ENCODE peak calls at places on chromosome 5, in six cellular contexts. A, Y, K, L, I and Q are unnamed samples.

GRCh38 chr5:118679123-118679940 is 309.0 kb downstream of the DTWD2 start:
- DNase-seq in A (no peak), Y (no peak), K (no peak), L (no peak), I (no peak), Q (no peak)

GRCh38 chr5:175820230-175820629 is 51.1 kb upstream of the CPLX2 start:
- DNase-seq in A (no peak), Y (no peak), K (no peak), L (no peak), I (no peak), Q (no peak)

GRCh38 chr5:172800088-172800551 is 29.1 kb upstream of the DUSP1 start:
- DNase-seq in A (no peak), Y (no peak), K (peak), L (no peak), I (no peak), Q (no peak)

GRCh38 chr5:138635268-138635667 is 60.1 kb upstream of the HSPA9 start:
- DNase-seq in A (no peak), Y (no peak), K (no peak), L (no peak), I (no peak), Q (no peak)

GRCh38 chr5:54889826-54890225 is 95.6 kb downstream of the ESM1 start:
- DNase-seq in A (no peak), Y (no peak), K (no peak), L (peak), I (no peak), Q (no peak)

GRCh38 chr5:17216974-17217325 is 481 bp upstream of the BASP1 start:
- DNase-seq in A (peak), Y (no peak), K (peak), L (no peak), I (no peak), Q (no peak)

GRCh38 chr5:172678902-172679301 is 37.8 kb downstream of the NEURL1B start:
- DNase-seq in A (no peak), Y (no peak), K (no peak), L (no peak), I (no peak), Q (no peak)

GRCh38 chr5:178675922-178676321 is 49.1 kb upstream of the CLK4 start:
- DNase-seq in A (no peak), Y (no peak), K (no peak), L (no peak), I (no peak), Q (no peak)

GRCh38 chr5:90184764-90185163 is 224.8 kb downstream of the CETN3 start:
- DNase-seq in A (no peak), Y (no peak), K (no peak), L (no peak), I (no peak), Q (no peak)

GRCh38 chr5:161900981-161901380 is 53.1 kb downstream of the GABRA1 start:
- DNase-seq in A (no peak), Y (no peak), K (no peak), L (no peak), I (no peak), Q (no peak)

GRCh38 chr5:32174011-32174866 is at the start of gene GOLPH3:
- DNase-seq in A (peak), Y (no peak), K (peak), L (peak), I (peak), Q (peak)

GRCh38 chr5:57450991-57451876 is 31.4 kb downstream of the ACTBL2 start:
- DNase-seq in A (no peak), Y (no peak), K (no peak), L (peak), I (no peak), Q (no peak)

GRCh38 chr5:134079748-134080581 is 34.5 kb upstream of the TCF7 start:
- DNase-seq in A (no peak), Y (no peak), K (no peak), L (no peak), I (no peak), Q (no peak)

GRCh38 chr5:145014109-145014508 is 821.0 kb downstream of the PRELID2 start:
- DNase-seq in A (no peak), Y (no peak), K (no peak), L (no peak), I (no peak), Q (no peak)

GRCh38 chr5:154523104-154523503 is 45.1 kb upstream of the HAND1 start:
- DNase-seq in A (no peak), Y (no peak), K (no peak), L (no peak), I (no peak), Q (no peak)

GRCh38 chr5:154118832-154119442 is 71.6 kb upstream of the GALNT10 start:
- DNase-seq in A (no peak), Y (no peak), K (no peak), L (no peak), I (no peak), Q (no peak)

GRCh38 chr5:103119067-103119764 is 722 bp downstream of the GIN1 start:
- DNase-seq in A (no peak), Y (peak), K (no peak), L (no peak), I (no peak), Q (peak)

GRCh38 chr5:20972419-20972925 is 984.5 kb upstream of the CDH18 start:
- DNase-seq in A (peak), Y (no peak), K (peak), L (peak), I (no peak), Q (peak)

GRCh38 chr5:79143684-79144379 is 32.2 kb downstream of the BHMT start:
- DNase-seq in A (no peak), Y (no peak), K (no peak), L (no peak), I (peak), Q (no peak)

GRCh38 chr5:177186645-177187044 is 53.1 kb downstream of the NSD1 start:
- DNase-seq in A (no peak), Y (no peak), K (no peak), L (no peak), I (no peak), Q (no peak)

GRCh38 chr5:177552839-177553455 is 1.4 kb downstream of the FAM193B start:
- DNase-seq in A (no peak), Y (no peak), K (peak), L (no peak), I (no peak), Q (peak)

GRCh38 chr5:90169078-90169477 is 240.5 kb downstream of the CETN3 start:
- DNase-seq in A (no peak), Y (no peak), K (no peak), L (no peak), I (no peak), Q (no peak)

GRCh38 chr5:129771058-129771838 is 23.4 kb downstream of the MINAR2 start:
- DNase-seq in A (peak), Y (peak), K (peak), L (peak), I (peak), Q (peak)

GRCh38 chr5:58493136-58493535 is 1.9 kb downstream of the GAPT start:
- DNase-seq in A (no peak), Y (no peak), K (peak), L (no peak), I (no peak), Q (no peak)

GRCh38 chr5:135211083-135211790 is 177.2 kb upstream of the PITX1 start:
- DNase-seq in A (no peak), Y (no peak), K (no peak), L (no peak), I (no peak), Q (no peak)

GRCh38 chr5:14600846-14601245 is 19.3 kb downstream of the OTULINL start:
- DNase-seq in A (no peak), Y (no peak), K (no peak), L (no peak), I (no peak), Q (no peak)

GRCh38 chr5:103216137-103216536 is 42.4 kb upstream of the MACIR start:
- DNase-seq in A (no peak), Y (no peak), K (no peak), L (peak), I (no peak), Q (no peak)

GRCh38 chr5:32545102-32545847 is 40.1 kb upstream of the SUB1 start:
- DNase-seq in A (no peak), Y (peak), K (peak), L (no peak), I (no peak), Q (no peak)

GRCh38 chr5:140147460-140147859 is 21.7 kb downstream of the IGIP start:
- DNase-seq in A (no peak), Y (no peak), K (no peak), L (no peak), I (no peak), Q (no peak)

GRCh38 chr5:81700166-81700565 is 50.7 kb downstream of the SSBP2 start:
- DNase-seq in A (no peak), Y (no peak), K (no peak), L (no peak), I (no peak), Q (no peak)

GRCh38 chr5:54251981-54252380 is 58.4 kb downstream of the ARL15 start:
- DNase-seq in A (no peak), Y (no peak), K (no peak), L (no peak), I (no peak), Q (no peak)

GRCh38 chr5:4098226-4098625 is 502.6 kb downstream of the IRX1 start:
- DNase-seq in A (no peak), Y (no peak), K (no peak), L (no peak), I (no peak), Q (no peak)

GRCh38 chr5:170120576-170120975 is 14.9 kb downstream of the FOXI1 start:
- DNase-seq in A (no peak), Y (no peak), K (no peak), L (no peak), I (no peak), Q (no peak)

GRCh38 chr5:90473321-90474234 is 993 bp downstream of the MBLAC2 start:
- DNase-seq in A (peak), Y (no peak), K (peak), L (peak), I (peak), Q (peak)

GRCh38 chr5:158718738-158719505 is 380.8 kb downstream of the EBF1 start:
- DNase-seq in A (no peak), Y (no peak), K (peak), L (no peak), I (no peak), Q (no peak)

GRCh38 chr5:68224561-68225187 is 9.1 kb downstream of the PIK3R1 start:
- DNase-seq in A (no peak), Y (no peak), K (peak), L (no peak), I (no peak), Q (no peak)

GRCh38 chr5:118506453-118506852 is 481.9 kb downstream of the DTWD2 start:
- DNase-seq in A (no peak), Y (peak), K (peak), L (no peak), I (no peak), Q (no peak)

GRCh38 chr5:10563132-10563939 is 534 bp upstream of the ANKRD33B start:
- DNase-seq in A (peak), Y (no peak), K (peak), L (no peak), I (no peak), Q (no peak)

GRCh38 chr5:168128556-168128955 is 162.9 kb upstream of the WWC1 start:
- DNase-seq in A (no peak), Y (no peak), K (no peak), L (no peak), I (no peak), Q (no peak)

DNA sequence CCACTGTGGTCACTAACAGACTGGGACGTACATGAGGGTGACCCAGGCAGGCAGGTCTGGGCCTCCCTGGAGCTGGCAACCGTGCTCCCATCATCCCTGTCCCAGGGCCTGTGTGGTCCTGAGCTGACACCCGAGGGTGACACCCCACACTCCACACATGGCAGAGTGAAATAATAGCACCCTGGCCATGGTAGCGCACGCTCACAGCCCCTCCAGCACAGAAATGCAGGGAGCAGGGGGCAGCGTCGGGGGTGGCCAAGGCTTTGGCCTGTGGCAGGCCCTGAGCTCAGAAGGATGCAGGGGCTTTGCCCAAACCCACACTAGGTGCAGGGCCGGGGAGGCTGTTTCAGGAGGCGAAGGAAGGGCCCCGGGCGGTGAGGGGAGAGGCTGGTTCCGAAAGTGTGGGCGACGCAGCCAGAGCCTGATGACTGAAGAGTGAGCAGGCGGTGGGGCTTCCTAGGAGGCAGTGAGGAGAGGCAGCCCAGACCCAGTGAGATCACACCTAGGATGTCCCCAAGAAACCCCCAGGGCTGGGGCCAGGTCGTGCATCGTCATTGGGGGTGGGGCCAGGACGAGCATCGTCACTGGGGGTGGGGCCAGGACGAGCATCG is 12.9 kb downstream of the OR2V2 start:
- DNase-seq in A (peak), Y (no peak), K (no peak), L (no peak), I (peak), Q (no peak)
- TF ChIP-seq MYC in A (no peak), Y (no peak), K (no peak), L (no peak), I (no peak), Q (no peak)

DNA sequence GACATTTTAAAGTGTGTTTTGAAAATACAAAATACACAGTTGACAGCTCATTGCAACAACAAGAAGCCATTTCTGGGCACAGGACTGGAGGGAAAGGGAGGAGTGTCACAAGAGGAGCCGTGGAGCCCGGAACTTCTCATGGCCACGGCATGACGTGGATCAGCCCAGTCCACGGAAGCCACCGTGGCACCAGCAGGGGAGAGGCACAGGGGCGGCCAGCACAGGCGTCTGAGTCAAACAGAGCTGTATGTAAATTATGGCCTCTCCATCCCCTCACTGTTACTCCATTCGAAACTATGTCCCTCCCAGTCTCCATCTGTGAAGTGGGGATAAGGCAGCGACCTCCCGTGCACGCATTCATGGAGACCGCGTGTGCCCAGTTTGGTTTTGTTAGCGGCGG is 165.6 kb upstream of the IRX2 start:
- DNase-seq in A (no peak), Y (no peak), K (no peak), L (no peak), I (no peak), Q (no peak)
- TF ChIP-seq MYC in A (no peak), Y (no peak), K (no peak), L (no peak), I (no peak), Q (no peak)

GRCh38 chr5:115379622-115380344 is 83.3 kb upstream of the CCDC112 start:
- DNase-seq in A (no peak), Y (peak), K (no peak), L (no peak), I (no peak), Q (no peak)
- TF ChIP-seq MYC in A (no peak), Y (no peak), K (no peak), L (no peak), I (no peak), Q (no peak)

GRCh38 chr5:131682175-131682574 is 47.1 kb upstream of the RAPGEF6 start:
- DNase-seq in A (no peak), Y (no peak), K (no peak), L (no peak), I (no peak), Q (no peak)

GRCh38 chr5:131682824-131683223 is 47.8 kb upstream of the RAPGEF6 start:
- DNase-seq in A (no peak), Y (no peak), K (no peak), L (no peak), I (no peak), Q (no peak)

GRCh38 chr5:131684595-131684994 is 49.6 kb upstream of the RAPGEF6 start:
- DNase-seq in A (no peak), Y (no peak), K (no peak), L (no peak), I (no peak), Q (peak)

GRCh38 chr5:131684051-131684450 is 49.0 kb upstream of the RAPGEF6 start:
- DNase-seq in A (no peak), Y (no peak), K (no peak), L (no peak), I (no peak), Q (no peak)

GRCh38 chr5:131685514-131686171 is 50.6 kb upstream of the RAPGEF6 start:
- DNase-seq in A (no peak), Y (no peak), K (no peak), L (no peak), I (no peak), Q (no peak)
- TF ChIP-seq MYC in A (no peak), Y (no peak), K (no peak), L (no peak), I (no peak), Q (no peak)

GRCh38 chr5:36600847-36601527 is 5.4 kb upstream of the SLC1A3 start:
- DNase-seq in A (no peak), Y (no peak), K (no peak), L (no peak), I (no peak), Q (no peak)
- TF ChIP-seq MYC in A (no peak), Y (no peak), K (no peak), L (no peak), I (no peak), Q (no peak)